ENCODE peak calls at places on chromosomes 7 and 10, in nine cellular contexts. One of them, this sample, is unnamed.
A peak's percentile ranks its signal among the peaks of the same experiment; 100 is the strongest.

GRCh38 chr10:101778781-101779543 is 3.0 kb upstream of the FGF8 start:
- DNase-seq in T-cell: no peak
- DNase-seq in activated gamma-delta T cell treated with anti-CD3 and anti-CD28 coated beads, Interleukin-2, amount 50 U/mL, for 16 hours: no peak
- DNase-seq in caudate nucleus: no peak
- DNase-seq in activated CD4-positive, alpha-beta T cell treated with anti-CD3 and anti-CD28 coated beads for 24 hours: no peak
- DNase-seq in NCI-H460: no peak
- DNase-seq in HTR-8/SVneo: no peak
- DNase-seq in left ventricle myocardium inferior: no peak
- DNase-seq in Peyer's patch: peak; percentile 77
- DNase-seq in this sample: peak; percentile 7

GRCh38 chr10:49135575-49136313 is 1.9 kb upstream of the FAM170B start:
- DNase-seq in T-cell: no peak
- DNase-seq in activated gamma-delta T cell treated with anti-CD3 and anti-CD28 coated beads, Interleukin-2, amount 50 U/mL, for 16 hours: no peak
- DNase-seq in caudate nucleus: no peak
- DNase-seq in activated CD4-positive, alpha-beta T cell treated with anti-CD3 and anti-CD28 coated beads for 24 hours: no peak
- DNase-seq in NCI-H460: no peak
- DNase-seq in HTR-8/SVneo: no peak
- DNase-seq in left ventricle myocardium inferior: no peak
- DNase-seq in Peyer's patch: no peak
- DNase-seq in this sample: no peak

GRCh38 chr10:73183882-73184281 is 16.0 kb downstream of the FAM149B1 start:
- DNase-seq in T-cell: no peak
- DNase-seq in activated gamma-delta T cell treated with anti-CD3 and anti-CD28 coated beads, Interleukin-2, amount 50 U/mL, for 16 hours: no peak
- DNase-seq in caudate nucleus: no peak
- DNase-seq in activated CD4-positive, alpha-beta T cell treated with anti-CD3 and anti-CD28 coated beads for 24 hours: no peak
- DNase-seq in NCI-H460: no peak
- DNase-seq in HTR-8/SVneo: no peak
- DNase-seq in left ventricle myocardium inferior: no peak
- DNase-seq in Peyer's patch: no peak
- DNase-seq in this sample: no peak

GRCh38 chr10:122121059-122121458 is 132.1 kb downstream of the TACC2 start:
- DNase-seq in T-cell: no peak
- DNase-seq in activated gamma-delta T cell treated with anti-CD3 and anti-CD28 coated beads, Interleukin-2, amount 50 U/mL, for 16 hours: no peak
- DNase-seq in caudate nucleus: no peak
- DNase-seq in activated CD4-positive, alpha-beta T cell treated with anti-CD3 and anti-CD28 coated beads for 24 hours: no peak
- DNase-seq in NCI-H460: no peak
- DNase-seq in HTR-8/SVneo: no peak
- DNase-seq in left ventricle myocardium inferior: no peak
- DNase-seq in Peyer's patch: no peak
- DNase-seq in this sample: no peak

GRCh38 chr10:1102836-1103235 is 46.7 kb downstream of the WDR37 start:
- DNase-seq in T-cell: no peak
- DNase-seq in activated gamma-delta T cell treated with anti-CD3 and anti-CD28 coated beads, Interleukin-2, amount 50 U/mL, for 16 hours: no peak
- DNase-seq in caudate nucleus: no peak
- DNase-seq in activated CD4-positive, alpha-beta T cell treated with anti-CD3 and anti-CD28 coated beads for 24 hours: no peak
- DNase-seq in NCI-H460: no peak
- DNase-seq in HTR-8/SVneo: no peak
- DNase-seq in left ventricle myocardium inferior: no peak
- DNase-seq in Peyer's patch: no peak
- DNase-seq in this sample: no peak

GRCh38 chr10:130900441-130901160 is 410.9 kb downstream of the TCERG1L start:
- DNase-seq in T-cell: no peak
- DNase-seq in activated gamma-delta T cell treated with anti-CD3 and anti-CD28 coated beads, Interleukin-2, amount 50 U/mL, for 16 hours: no peak
- DNase-seq in caudate nucleus: no peak
- DNase-seq in activated CD4-positive, alpha-beta T cell treated with anti-CD3 and anti-CD28 coated beads for 24 hours: no peak
- DNase-seq in NCI-H460: no peak
- DNase-seq in HTR-8/SVneo: no peak
- DNase-seq in left ventricle myocardium inferior: no peak
- DNase-seq in Peyer's patch: no peak
- DNase-seq in this sample: no peak

GRCh38 chr7:46369933-46370654 is 449.0 kb upstream of the IGFBP3 start:
- DNase-seq in T-cell: no peak
- DNase-seq in activated gamma-delta T cell treated with anti-CD3 and anti-CD28 coated beads, Interleukin-2, amount 50 U/mL, for 16 hours: no peak
- DNase-seq in caudate nucleus: no peak
- DNase-seq in activated CD4-positive, alpha-beta T cell treated with anti-CD3 and anti-CD28 coated beads for 24 hours: no peak
- DNase-seq in NCI-H460: no peak
- DNase-seq in HTR-8/SVneo: no peak
- DNase-seq in left ventricle myocardium inferior: no peak
- DNase-seq in Peyer's patch: no peak
- DNase-seq in this sample: no peak

GRCh38 chr7:148962823-148963582 is 65.3 kb downstream of the PDIA4 start:
- DNase-seq in T-cell: peak; percentile 60
- DNase-seq in activated gamma-delta T cell treated with anti-CD3 and anti-CD28 coated beads, Interleukin-2, amount 50 U/mL, for 16 hours: peak; percentile 46
- DNase-seq in caudate nucleus: peak; percentile 55
- DNase-seq in activated CD4-positive, alpha-beta T cell treated with anti-CD3 and anti-CD28 coated beads for 24 hours: no peak
- DNase-seq in NCI-H460: peak; percentile 67
- DNase-seq in HTR-8/SVneo: peak; percentile 67
- DNase-seq in left ventricle myocardium inferior: peak; percentile 62
- DNase-seq in Peyer's patch: peak; percentile 72
- DNase-seq in this sample: peak; percentile 62

GRCh38 chr10:80416401-80417098 is 8.2 kb downstream of the PRXL2A start:
- DNase-seq in T-cell: no peak
- DNase-seq in activated gamma-delta T cell treated with anti-CD3 and anti-CD28 coated beads, Interleukin-2, amount 50 U/mL, for 16 hours: no peak
- DNase-seq in caudate nucleus: peak; percentile 58
- DNase-seq in activated CD4-positive, alpha-beta T cell treated with anti-CD3 and anti-CD28 coated beads for 24 hours: no peak
- DNase-seq in NCI-H460: no peak
- DNase-seq in HTR-8/SVneo: no peak
- DNase-seq in left ventricle myocardium inferior: peak; percentile 86
- DNase-seq in Peyer's patch: no peak
- DNase-seq in this sample: no peak

GRCh38 chr7:136424058-136424457 is 444.4 kb upstream of the CHRM2 start:
- DNase-seq in T-cell: no peak
- DNase-seq in activated gamma-delta T cell treated with anti-CD3 and anti-CD28 coated beads, Interleukin-2, amount 50 U/mL, for 16 hours: no peak
- DNase-seq in caudate nucleus: no peak
- DNase-seq in activated CD4-positive, alpha-beta T cell treated with anti-CD3 and anti-CD28 coated beads for 24 hours: no peak
- DNase-seq in NCI-H460: no peak
- DNase-seq in HTR-8/SVneo: no peak
- DNase-seq in left ventricle myocardium inferior: no peak
- DNase-seq in Peyer's patch: no peak
- DNase-seq in this sample: no peak

GRCh38 chr10:88456730-88457129 is 126.4 kb downstream of the RNLS start:
- DNase-seq in T-cell: no peak
- DNase-seq in activated gamma-delta T cell treated with anti-CD3 and anti-CD28 coated beads, Interleukin-2, amount 50 U/mL, for 16 hours: no peak
- DNase-seq in caudate nucleus: no peak
- DNase-seq in activated CD4-positive, alpha-beta T cell treated with anti-CD3 and anti-CD28 coated beads for 24 hours: no peak
- DNase-seq in NCI-H460: no peak
- DNase-seq in HTR-8/SVneo: no peak
- DNase-seq in left ventricle myocardium inferior: no peak
- DNase-seq in Peyer's patch: no peak
- DNase-seq in this sample: no peak

GRCh38 chr10:29169021-29169420 is 119.8 kb upstream of the LYZL1 start:
- DNase-seq in T-cell: no peak
- DNase-seq in activated gamma-delta T cell treated with anti-CD3 and anti-CD28 coated beads, Interleukin-2, amount 50 U/mL, for 16 hours: no peak
- DNase-seq in caudate nucleus: no peak
- DNase-seq in activated CD4-positive, alpha-beta T cell treated with anti-CD3 and anti-CD28 coated beads for 24 hours: no peak
- DNase-seq in NCI-H460: no peak
- DNase-seq in HTR-8/SVneo: no peak
- DNase-seq in left ventricle myocardium inferior: no peak
- DNase-seq in Peyer's patch: no peak
- DNase-seq in this sample: no peak

GRCh38 chr10:131825150-131825907 is 75.5 kb upstream of the PPP2R2D start:
- DNase-seq in T-cell: peak; percentile 9
- DNase-seq in activated gamma-delta T cell treated with anti-CD3 and anti-CD28 coated beads, Interleukin-2, amount 50 U/mL, for 16 hours: no peak
- DNase-seq in caudate nucleus: no peak
- DNase-seq in activated CD4-positive, alpha-beta T cell treated with anti-CD3 and anti-CD28 coated beads for 24 hours: no peak
- DNase-seq in NCI-H460: no peak
- DNase-seq in HTR-8/SVneo: no peak
- DNase-seq in left ventricle myocardium inferior: no peak
- DNase-seq in Peyer's patch: no peak
- DNase-seq in this sample: no peak

GRCh38 chr7:126856691-126857291 is 395.9 kb downstream of the GRM8 start:
- DNase-seq in T-cell: no peak
- DNase-seq in activated gamma-delta T cell treated with anti-CD3 and anti-CD28 coated beads, Interleukin-2, amount 50 U/mL, for 16 hours: no peak
- DNase-seq in caudate nucleus: no peak
- DNase-seq in activated CD4-positive, alpha-beta T cell treated with anti-CD3 and anti-CD28 coated beads for 24 hours: no peak
- DNase-seq in NCI-H460: peak; percentile 2
- DNase-seq in HTR-8/SVneo: peak; percentile 1
- DNase-seq in left ventricle myocardium inferior: no peak
- DNase-seq in Peyer's patch: no peak
- DNase-seq in this sample: no peak

GRCh38 chr7:108420482-108420908 is 35.7 kb downstream of the NRCAM start:
- DNase-seq in T-cell: no peak
- DNase-seq in activated gamma-delta T cell treated with anti-CD3 and anti-CD28 coated beads, Interleukin-2, amount 50 U/mL, for 16 hours: no peak
- DNase-seq in caudate nucleus: no peak
- DNase-seq in activated CD4-positive, alpha-beta T cell treated with anti-CD3 and anti-CD28 coated beads for 24 hours: no peak
- DNase-seq in NCI-H460: peak; percentile 97
- DNase-seq in HTR-8/SVneo: no peak
- DNase-seq in left ventricle myocardium inferior: no peak
- DNase-seq in Peyer's patch: no peak
- DNase-seq in this sample: no peak

GRCh38 chr10:93412801-93413200 is 69.3 kb downstream of the MYOF start:
- DNase-seq in T-cell: no peak
- DNase-seq in activated gamma-delta T cell treated with anti-CD3 and anti-CD28 coated beads, Interleukin-2, amount 50 U/mL, for 16 hours: no peak
- DNase-seq in caudate nucleus: no peak
- DNase-seq in activated CD4-positive, alpha-beta T cell treated with anti-CD3 and anti-CD28 coated beads for 24 hours: no peak
- DNase-seq in NCI-H460: no peak
- DNase-seq in HTR-8/SVneo: no peak
- DNase-seq in left ventricle myocardium inferior: no peak
- DNase-seq in Peyer's patch: no peak
- DNase-seq in this sample: no peak

GRCh38 chr7:76333388-76334101 is 25.2 kb downstream of the YWHAG start:
- DNase-seq in T-cell: no peak
- DNase-seq in activated gamma-delta T cell treated with anti-CD3 and anti-CD28 coated beads, Interleukin-2, amount 50 U/mL, for 16 hours: no peak
- DNase-seq in caudate nucleus: no peak
- DNase-seq in activated CD4-positive, alpha-beta T cell treated with anti-CD3 and anti-CD28 coated beads for 24 hours: no peak
- DNase-seq in NCI-H460: no peak
- DNase-seq in HTR-8/SVneo: no peak
- DNase-seq in left ventricle myocardium inferior: peak; percentile 80
- DNase-seq in Peyer's patch: no peak
- DNase-seq in this sample: no peak

This sample was measured in NCI-H1436.